ENCODE peak calls at places on chromosomes 3 and 15, in five cellular contexts. Q is OCI-M1; Y is NCI-H2081; L is posterior vena cava; S is CD4-positive, alpha-beta memory T cell. V is an unnamed sample.

GRCh38 chr3:52054689-52055511 is 1.5 kb downstream of the DUSP7 start:
- DNase-seq in Y (no peak), L (no peak), Q (peak; percentile 22), S (no peak), V (no peak)

GRCh38 chr15:58442122-58442521 is 10.3 kb downstream of the LIPC start:
- DNase-seq in L (no peak), Y (no peak), S (no peak), Q (no peak), V (no peak)

GRCh38 chr15:60412807-60413597 is 15.2 kb upstream of the ANXA2 start:
- DNase-seq in Q (no peak), S (no peak), Y (no peak), L (no peak), V (no peak)

GRCh38 chr15:40282144-40282869 is 557 bp downstream of the ANKRD63 start:
- DNase-seq in Y (peak; percentile 15), L (no peak), Q (peak; percentile 70), S (peak; percentile 57), V (no peak)

GRCh38 chr3:118987466-118987865 is 47.2 kb downstream of the IGSF11 start:
- DNase-seq in L (no peak), Y (no peak), S (no peak), Q (peak; percentile 31), V (no peak)

GRCh38 chr3:12916159-12916558 is 74.8 kb upstream of the RPL32 start:
- DNase-seq in Y (no peak), L (no peak), Q (no peak), S (no peak), V (no peak)

GRCh38 chr3:5217824-5218595 is 30.5 kb downstream of the EDEM1 start:
- DNase-seq in Q (no peak), S (no peak), L (no peak), Y (no peak), V (no peak)

GRCh38 chr3:168216851-168217250 is 121.1 kb upstream of the GOLIM4 start:
- DNase-seq in L (no peak), Q (no peak), Y (peak; percentile 72), S (no peak), V (no peak)

GRCh38 chr3:151564261-151564660 is 103.4 kb upstream of the IGSF10 start:
- DNase-seq in S (no peak), Y (no peak), L (no peak), Q (no peak), V (no peak)

GRCh38 chr3:160781429-160781828 is 25.4 kb downstream of the PPM1L start:
- DNase-seq in L (no peak), Y (no peak), Q (no peak), S (no peak), V (no peak)

GRCh38 chr15:42329992-42330391 is 29.3 kb upstream of the CAPN3 start:
- DNase-seq in S (no peak), Q (no peak), L (no peak), Y (no peak), V (no peak)

GRCh38 chr3:78993375-78993774 is 774.4 kb downstream of the ROBO1 start:
- DNase-seq in Y (no peak), L (no peak), S (no peak), Q (no peak), V (no peak)

GRCh38 chr15:38690737-38691332 is 126.2 kb upstream of the RASGRP1 start:
- DNase-seq in Q (peak; percentile 84), Y (peak; percentile 58), L (no peak), S (peak; percentile 80), V (no peak)

GRCh38 chr3:142445816-142446254 is 2.0 kb downstream of the XRN1 start:
- DNase-seq in Y (no peak), S (no peak), Q (peak; percentile 81), L (no peak), V (no peak)